ENCODE peak calls at places on chromosomes 2 and 18, in four cellular contexts. P, Q, I and D are unnamed samples.

GRCh38 chr2:1825046-1825445 is 80.7 kb upstream of the PXDN start:
- DNase-seq in Q (no peak), P (no peak), I (no peak), D (no peak)

GRCh38 chr2:229376866-229377265 is 105.8 kb upstream of the PID1 start:
- DNase-seq in Q (no peak), P (no peak), I (no peak), D (no peak)

GRCh38 chr18:79884963-79885728 is 66.3 kb downstream of the SLC66A2 start:
- DNase-seq in I (no peak), P (no peak), Q (no peak), D (no peak)

GRCh38 chr2:152369176-152369860 is 34.3 kb downstream of the FMNL2 start:
- DNase-seq in P (peak), Q (no peak), I (no peak), D (no peak)

GRCh38 chr2:103174711-103175110 is 412.9 kb downstream of the TMEM182 start:
- DNase-seq in Q (no peak), P (no peak), I (no peak), D (no peak)

GRCh38 chr2:102604754-102605153 is 14.6 kb upstream of the SLC9A2 start:
- DNase-seq in Q (no peak), P (no peak), I (no peak), D (no peak)

GRCh38 chr2:44579136-44579836 is 217.5 kb downstream of the CAMKMT start:
- DNase-seq in Q (no peak), P (no peak), I (no peak), D (no peak)

GRCh38 chr2:239943991-239944441 is 81.1 kb downstream of the NDUFA10 start:
- DNase-seq in P (no peak), I (no peak), Q (no peak), D (peak)

GRCh38 chr18:60662491-60662890 is 289.9 kb upstream of the MC4R start:
- DNase-seq in I (no peak), P (no peak), Q (no peak), D (no peak)

GRCh38 chr2:33111002-33111446 is 164.3 kb downstream of the LTBP1 start:
- DNase-seq in I (no peak), Q (no peak), P (no peak), D (no peak)

GRCh38 chr2:213167559-213167958 is 16.1 kb upstream of the IKZF2 start:
- DNase-seq in Q (no peak), I (no peak), P (no peak), D (no peak)

GRCh38 chr2:43255249-43255960 is 29.0 kb upstream of the ZFP36L2 start:
- DNase-seq in Q (no peak), I (no peak), P (no peak), D (no peak)